ENCODE peak calls at places on chromosomes 2 and 18, in six cellular contexts. One of them, this sample, is unnamed.
A peak's percentile ranks its signal among the peaks of the same experiment; 100 is the strongest.

GRCh38 chr2:121124330-121124729 is 160.7 kb downstream of the TFCP2L1 start:
- DNase-seq in OCI-LY7: no peak
- DNase-seq in GM23338: no peak
- DNase-seq in psoas muscle: no peak
- DNase-seq in PC-3: no peak
- DNase-seq in foreskin fibroblast: no peak
- DNase-seq in this sample: no peak

GRCh38 chr18:3055201-3055600 is 42.3 kb upstream of the LPIN2 start:
- DNase-seq in OCI-LY7: no peak
- DNase-seq in GM23338: no peak
- DNase-seq in psoas muscle: no peak
- DNase-seq in PC-3: no peak
- DNase-seq in foreskin fibroblast: no peak
- DNase-seq in this sample: no peak

GRCh38 chr18:76686737-76687231 is 135.6 kb upstream of the ZNF236 start:
- DNase-seq in OCI-LY7: peak; percentile 4
- DNase-seq in GM23338: peak; percentile 76
- DNase-seq in psoas muscle: peak; percentile 66
- DNase-seq in PC-3: peak; percentile 70
- DNase-seq in foreskin fibroblast: peak; percentile 81
- DNase-seq in this sample: peak; percentile 16

GRCh38 chr2:134052173-134052572 is 201.7 kb upstream of the MGAT5 start:
- DNase-seq in OCI-LY7: no peak
- DNase-seq in GM23338: no peak
- DNase-seq in psoas muscle: no peak
- DNase-seq in PC-3: no peak
- DNase-seq in foreskin fibroblast: no peak
- DNase-seq in this sample: no peak

GRCh38 chr2:62469558-62469957 is 36.4 kb downstream of the TMEM17 start:
- DNase-seq in OCI-LY7: no peak
- DNase-seq in GM23338: no peak
- DNase-seq in psoas muscle: no peak
- DNase-seq in PC-3: no peak
- DNase-seq in foreskin fibroblast: no peak
- DNase-seq in this sample: no peak

GRCh38 chr2:14051401-14051800 is 581.1 kb upstream of the LRATD1 start:
- DNase-seq in OCI-LY7: no peak
- DNase-seq in GM23338: no peak
- DNase-seq in psoas muscle: no peak
- DNase-seq in PC-3: no peak
- DNase-seq in foreskin fibroblast: no peak
- DNase-seq in this sample: no peak

GRCh38 chr2:201978988-201979387 is 54.7 kb upstream of the FZD7 start:
- DNase-seq in OCI-LY7: no peak
- DNase-seq in GM23338: no peak
- DNase-seq in psoas muscle: no peak
- DNase-seq in PC-3: no peak
- DNase-seq in foreskin fibroblast: no peak
- DNase-seq in this sample: no peak

GRCh38 chr2:88182721-88183120 is 12.6 kb downstream of the THNSL2 start:
- DNase-seq in OCI-LY7: no peak
- DNase-seq in GM23338: no peak
- DNase-seq in psoas muscle: no peak
- DNase-seq in PC-3: no peak
- DNase-seq in foreskin fibroblast: no peak
- DNase-seq in this sample: no peak

GRCh38 chr18:39223283-39223682 is 1657.7 kb upstream of the CELF4 start:
- DNase-seq in OCI-LY7: no peak
- DNase-seq in GM23338: no peak
- DNase-seq in psoas muscle: no peak
- DNase-seq in PC-3: no peak
- DNase-seq in foreskin fibroblast: no peak
- DNase-seq in this sample: no peak

GRCh38 chr2:119574108-119574815 is 30.0 kb downstream of the CFAP221 start:
- DNase-seq in OCI-LY7: no peak
- DNase-seq in GM23338: no peak
- DNase-seq in psoas muscle: no peak
- DNase-seq in PC-3: no peak
- DNase-seq in foreskin fibroblast: no peak
- DNase-seq in this sample: no peak

GRCh38 chr2:48600204-48600813 is 17.3 kb upstream of the GTF2A1L start:
- DNase-seq in OCI-LY7: peak; percentile 40
- DNase-seq in GM23338: peak; percentile 67
- DNase-seq in psoas muscle: no peak
- DNase-seq in PC-3: peak; percentile 84
- DNase-seq in foreskin fibroblast: peak; percentile 73
- DNase-seq in this sample: peak; percentile 18

GRCh38 chr2:106847366-106847765 is 38.6 kb downstream of the ST6GAL2 start:
- DNase-seq in OCI-LY7: no peak
- DNase-seq in GM23338: no peak
- DNase-seq in psoas muscle: no peak
- DNase-seq in PC-3: no peak
- DNase-seq in foreskin fibroblast: no peak
- DNase-seq in this sample: no peak

GRCh38 chr2:160199683-160200389 is at the start of gene ITGB6:
- DNase-seq in OCI-LY7: no peak
- DNase-seq in GM23338: no peak
- DNase-seq in psoas muscle: no peak
- DNase-seq in PC-3: no peak
- DNase-seq in foreskin fibroblast: no peak
- DNase-seq in this sample: no peak
- H3K4me3 ChIP-seq in OCI-LY7: no peak within 1 kb of the TSS
- H3K4me3 ChIP-seq in GM23338: no peak within 1 kb of the TSS
- H3K4me3 ChIP-seq in psoas muscle: no peak within 1 kb of the TSS
- H3K4me3 ChIP-seq in PC-3: peak within 1 kb of the TSS; percentile 64
- H3K4me3 ChIP-seq in foreskin fibroblast: no peak within 1 kb of the TSS
- H3K4me3 ChIP-seq in this sample: no peak within 1 kb of the TSS

GRCh38 chr2:30691948-30692828 is 115.1 kb downstream of the CAPN13 start:
- DNase-seq in OCI-LY7: no peak
- DNase-seq in GM23338: no peak
- DNase-seq in psoas muscle: peak; percentile 29
- DNase-seq in PC-3: peak; percentile 29
- DNase-seq in foreskin fibroblast: peak; percentile 75
- DNase-seq in this sample: no peak

GRCh38 chr2:30691091-30691947 is 115.9 kb downstream of the CAPN13 start:
- DNase-seq in OCI-LY7: no peak
- DNase-seq in GM23338: no peak
- DNase-seq in psoas muscle: no peak
- DNase-seq in PC-3: no peak
- DNase-seq in foreskin fibroblast: no peak
- DNase-seq in this sample: no peak

GRCh38 chr2:30689496-30690125 is 117.6 kb downstream of the CAPN13 start:
- DNase-seq in OCI-LY7: no peak
- DNase-seq in GM23338: no peak
- DNase-seq in psoas muscle: no peak
- DNase-seq in PC-3: no peak
- DNase-seq in foreskin fibroblast: no peak
- DNase-seq in this sample: no peak

GRCh38 chr2:30688956-30689401 is 118.3 kb downstream of the CAPN13 start:
- DNase-seq in OCI-LY7: no peak
- DNase-seq in GM23338: no peak
- DNase-seq in psoas muscle: no peak
- DNase-seq in PC-3: no peak
- DNase-seq in foreskin fibroblast: peak; percentile 42
- DNase-seq in this sample: no peak

DNA sequence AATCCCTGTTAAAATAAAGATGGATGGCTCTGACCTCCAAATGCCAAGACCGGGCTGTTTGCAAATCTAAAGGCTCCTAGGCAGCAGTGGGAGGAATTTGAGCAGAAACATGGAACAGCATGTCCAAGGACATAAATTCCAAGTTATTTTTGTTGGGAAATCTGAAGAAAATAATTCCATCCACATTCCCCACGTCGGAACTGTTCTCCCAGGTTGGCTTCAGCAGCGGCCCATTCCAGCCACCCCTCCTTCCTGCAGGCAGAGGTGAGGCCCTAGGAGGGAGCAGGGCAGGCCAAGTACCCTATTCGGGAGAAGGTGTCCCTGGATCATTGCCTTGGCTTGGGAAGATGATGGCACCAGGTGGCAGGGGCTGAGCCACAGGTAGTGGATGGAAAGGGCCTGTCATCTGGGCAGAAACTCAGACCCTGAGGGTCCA is 117.1 kb downstream of the CAPN13 start:
- DNase-seq in OCI-LY7: no peak
- DNase-seq in GM23338: no peak
- DNase-seq in psoas muscle: no peak
- DNase-seq in PC-3: no peak
- DNase-seq in foreskin fibroblast: no peak
- DNase-seq in this sample: no peak
- H3K4me3 ChIP-seq in OCI-LY7: no peak overlapping the region
- H3K4me3 ChIP-seq in GM23338: no peak overlapping the region
- H3K4me3 ChIP-seq in psoas muscle: no peak overlapping the region
- H3K4me3 ChIP-seq in PC-3: no peak overlapping the region
- H3K4me3 ChIP-seq in foreskin fibroblast: no peak overlapping the region
- H3K4me3 ChIP-seq in this sample: no peak overlapping the region

GRCh38 chr2:42792087-42792582 is 248 bp downstream of the HAAO start:
- DNase-seq in OCI-LY7: no peak
- DNase-seq in GM23338: no peak
- DNase-seq in psoas muscle: no peak
- DNase-seq in PC-3: no peak
- DNase-seq in foreskin fibroblast: no peak
- DNase-seq in this sample: no peak
- H3K4me3 ChIP-seq in OCI-LY7: no peak overlapping the region
- H3K4me3 ChIP-seq in GM23338: peak overlapping the region; percentile 89
- H3K4me3 ChIP-seq in psoas muscle: peak overlapping the region; percentile 74
- H3K4me3 ChIP-seq in PC-3: no peak overlapping the region
- H3K4me3 ChIP-seq in foreskin fibroblast: peak overlapping the region; percentile 35
- H3K4me3 ChIP-seq in this sample: no peak overlapping the region

GRCh38 chr18:11994708-11995444 is 13.6 kb downstream of the IMPA2 start:
- DNase-seq in OCI-LY7: no peak
- DNase-seq in GM23338: peak; percentile 83
- DNase-seq in psoas muscle: peak; percentile 51
- DNase-seq in PC-3: peak; percentile 81
- DNase-seq in foreskin fibroblast: peak; percentile 45
- DNase-seq in this sample: no peak

GRCh38 chr18:11995445-11996189 is 14.3 kb downstream of the IMPA2 start:
- DNase-seq in OCI-LY7: peak; percentile 76
- DNase-seq in GM23338: peak; percentile 84
- DNase-seq in psoas muscle: peak; percentile 73
- DNase-seq in PC-3: peak; percentile 81
- DNase-seq in foreskin fibroblast: peak; percentile 91
- DNase-seq in this sample: peak; percentile 41

GRCh38 chr18:11996907-11997306 is 15.6 kb downstream of the IMPA2 start:
- DNase-seq in OCI-LY7: no peak
- DNase-seq in GM23338: no peak
- DNase-seq in psoas muscle: no peak
- DNase-seq in PC-3: no peak
- DNase-seq in foreskin fibroblast: no peak
- DNase-seq in this sample: no peak

GRCh38 chr18:11997466-11997865 is 16.2 kb downstream of the IMPA2 start:
- DNase-seq in OCI-LY7: no peak
- DNase-seq in GM23338: no peak
- DNase-seq in psoas muscle: no peak
- DNase-seq in PC-3: no peak
- DNase-seq in foreskin fibroblast: no peak
- DNase-seq in this sample: no peak

GRCh38 chr18:11996190-11996754 is 15.0 kb downstream of the IMPA2 start:
- DNase-seq in OCI-LY7: no peak
- DNase-seq in GM23338: no peak
- DNase-seq in psoas muscle: no peak
- DNase-seq in PC-3: no peak
- DNase-seq in foreskin fibroblast: no peak
- DNase-seq in this sample: no peak
- H3K4me3 ChIP-seq in OCI-LY7: peak overlapping the region; percentile 20
- H3K4me3 ChIP-seq in GM23338: no peak overlapping the region
- H3K4me3 ChIP-seq in psoas muscle: no peak overlapping the region
- H3K4me3 ChIP-seq in PC-3: no peak overlapping the region
- H3K4me3 ChIP-seq in foreskin fibroblast: no peak overlapping the region
- H3K4me3 ChIP-seq in this sample: no peak overlapping the region

DNA sequence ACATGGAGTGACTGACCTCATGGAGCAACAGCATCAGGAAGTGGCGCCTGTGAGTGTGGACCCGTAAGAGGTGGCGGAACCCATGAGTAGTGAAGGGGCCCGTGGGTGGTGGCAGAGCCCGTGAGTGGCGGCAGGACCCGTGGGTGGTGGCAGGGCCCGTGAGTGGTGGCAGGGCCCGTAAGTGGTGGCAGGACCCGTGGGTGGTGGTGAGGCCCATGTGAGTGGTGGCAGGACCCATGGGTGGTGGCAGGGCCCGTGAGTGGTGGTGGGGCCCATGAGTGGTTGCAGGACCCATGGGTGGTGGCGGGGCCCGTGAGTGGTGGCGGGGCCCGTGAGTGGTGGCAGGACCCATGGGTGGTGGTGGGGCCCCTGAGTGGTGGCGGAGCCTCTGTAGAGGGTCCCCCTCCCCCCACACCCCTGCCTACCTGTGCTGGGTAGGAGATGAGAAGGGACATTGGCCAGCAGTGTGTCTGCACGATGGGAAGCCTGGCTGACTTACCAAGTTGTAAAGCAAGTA is 407.7 kb upstream of the SALL3 start:
- DNase-seq in OCI-LY7: no peak
- DNase-seq in GM23338: no peak
- DNase-seq in psoas muscle: no peak
- DNase-seq in PC-3: no peak
- DNase-seq in foreskin fibroblast: no peak
- DNase-seq in this sample: no peak
- H3K4me3 ChIP-seq in OCI-LY7: no peak overlapping the region
- H3K4me3 ChIP-seq in GM23338: no peak overlapping the region
- H3K4me3 ChIP-seq in psoas muscle: no peak overlapping the region
- H3K4me3 ChIP-seq in PC-3: no peak overlapping the region
- H3K4me3 ChIP-seq in foreskin fibroblast: no peak overlapping the region
- H3K4me3 ChIP-seq in this sample: no peak overlapping the region

GRCh38 chr18:63895190-63895589 is 7.7 kb downstream of the SERPINB2 start:
- DNase-seq in OCI-LY7: no peak
- DNase-seq in GM23338: no peak
- DNase-seq in psoas muscle: no peak
- DNase-seq in PC-3: no peak
- DNase-seq in foreskin fibroblast: no peak
- DNase-seq in this sample: peak; percentile 41

GRCh38 chr18:63894367-63894766 is 6.9 kb downstream of the SERPINB2 start:
- DNase-seq in OCI-LY7: no peak
- DNase-seq in GM23338: no peak
- DNase-seq in psoas muscle: no peak
- DNase-seq in PC-3: no peak
- DNase-seq in foreskin fibroblast: no peak
- DNase-seq in this sample: no peak

GRCh38 chr18:63899206-63899605 is 8.6 kb upstream of the SERPINB10 start:
- DNase-seq in OCI-LY7: no peak
- DNase-seq in GM23338: no peak
- DNase-seq in psoas muscle: no peak
- DNase-seq in PC-3: no peak
- DNase-seq in foreskin fibroblast: no peak
- DNase-seq in this sample: no peak

GRCh38 chr18:63892544-63892943 is 5.0 kb downstream of the SERPINB2 start:
- DNase-seq in OCI-LY7: no peak
- DNase-seq in GM23338: no peak
- DNase-seq in psoas muscle: no peak
- DNase-seq in PC-3: no peak
- DNase-seq in foreskin fibroblast: peak; percentile 16
- DNase-seq in this sample: no peak

GRCh38 chr18:63897072-63897471 is 9.6 kb downstream of the SERPINB2 start:
- DNase-seq in OCI-LY7: no peak
- DNase-seq in GM23338: no peak
- DNase-seq in psoas muscle: no peak
- DNase-seq in PC-3: no peak
- DNase-seq in foreskin fibroblast: peak; percentile 78
- DNase-seq in this sample: no peak
- H3K4me3 ChIP-seq in OCI-LY7: no peak overlapping the region
- H3K4me3 ChIP-seq in GM23338: no peak overlapping the region
- H3K4me3 ChIP-seq in psoas muscle: no peak overlapping the region
- H3K4me3 ChIP-seq in PC-3: no peak overlapping the region
- H3K4me3 ChIP-seq in foreskin fibroblast: no peak overlapping the region
- H3K4me3 ChIP-seq in this sample: no peak overlapping the region